ENCODE peak calls at places on chromosomes 2 and 18, in nine cellular contexts. Z is stimulated activated CD4-positive, alpha-beta T cell treated with anti-CD3 and anti-CD28 coated beads, Interleukin-15, amount 100 ng/mL, for 1 hour; W is M059J; D is H7; S is astrocyte of the spinal cord; G is posterior vena cava; K is hippocampal formation; H is HCT116; F is Right ventricle myocardium superior. B is an unnamed sample.

GRCh38 chr2:211455225-211455841 is 898.9 kb downstream of the CPS1 start:
- DNase-seq in Z (no peak), W (peak; percentile 45), D (no peak), S (peak; percentile 65), G (no peak), K (peak; percentile 46), H (peak; percentile 39), F (no peak), B (no peak)

GRCh38 chr2:62382757-62383156 is 123.2 kb downstream of the TMEM17 start:
- DNase-seq in Z (no peak), W (peak; percentile 51), D (no peak), S (no peak), G (no peak), K (no peak), H (no peak), F (no peak), B (no peak)

GRCh38 chr2:236177967-236178909 is 10.1 kb upstream of the GBX2 start:
- DNase-seq in Z (no peak), W (peak; percentile 57), D (peak; percentile 96), S (peak; percentile 53), G (peak; percentile 91), K (peak; percentile 10), H (peak; percentile 56), F (peak; percentile 76), B (no peak)

GRCh38 chr2:212237350-212238095 is 301.1 kb downstream of the ERBB4 start:
- DNase-seq in Z (no peak), W (no peak), D (no peak), S (no peak), G (peak; percentile 57), K (no peak), H (no peak), F (no peak), B (no peak)

GRCh38 chr2:234164499-234165409 is 114.3 kb downstream of the SPP2 start:
- DNase-seq in Z (peak; percentile 13), W (no peak), D (no peak), S (no peak), G (no peak), K (no peak), H (no peak), F (no peak), B (peak; percentile 40)

GRCh38 chr2:196544906-196545433 is 94.5 kb upstream of the CCDC150 start:
- DNase-seq in Z (no peak), W (peak; percentile 18), D (no peak), S (no peak), G (no peak), K (no peak), H (no peak), F (no peak), B (no peak)

GRCh38 chr2:47089083-47089464 is 66.0 kb downstream of the STPG4 start:
- DNase-seq in Z (no peak), W (peak; percentile 60), D (peak; percentile 47), S (peak; percentile 59), G (no peak), K (no peak), H (peak; percentile 39), F (no peak), B (no peak)

GRCh38 chr2:26692814-26693286 is 328 bp downstream of the KCNK3 start:
- DNase-seq in Z (no peak), W (peak; percentile 40), D (peak; percentile 85), S (peak; percentile 15), G (no peak), K (no peak), H (no peak), F (no peak), B (no peak)

GRCh38 chr2:17646096-17646554 is 105.6 kb downstream of the VSNL1 start:
- DNase-seq in Z (no peak), W (peak; percentile 70), D (peak; percentile 62), S (peak; percentile 85), G (no peak), K (no peak), H (peak; percentile 44), F (no peak), B (peak; percentile 21)

GRCh38 chr2:133854603-133855200 is 286.4 kb upstream of the NCKAP5 start:
- DNase-seq in Z (no peak), W (no peak), D (no peak), S (no peak), G (no peak), K (no peak), H (no peak), F (no peak), B (no peak)

GRCh38 chr2:156399224-156399949 is 36.8 kb upstream of the GPD2 start:
- DNase-seq in Z (no peak), W (peak; percentile 40), D (peak; percentile 32), S (peak; percentile 3), G (no peak), K (no peak), H (no peak), F (no peak), B (no peak)

GRCh38 chr2:84338069-84338468 is 121.0 kb downstream of the SUCLG1 start:
- DNase-seq in Z (no peak), W (peak; percentile 1), D (no peak), S (no peak), G (no peak), K (no peak), H (no peak), F (no peak), B (no peak)

GRCh38 chr2:31319391-31320175 is 85.6 kb downstream of the EHD3 start:
- DNase-seq in Z (no peak), W (peak; percentile 74), D (no peak), S (peak; percentile 68), G (no peak), K (no peak), H (no peak), F (peak; percentile 58), B (no peak)

GRCh38 chr2:100674671-100675070 is 111.9 kb downstream of the PDCL3 start:
- DNase-seq in Z (no peak), W (no peak), D (no peak), S (no peak), G (no peak), K (no peak), H (no peak), F (no peak), B (no peak)

GRCh38 chr2:219249203-219249980 is 3.7 kb upstream of the TUBA4B start:
- DNase-seq in Z (no peak), W (peak; percentile 92), D (no peak), S (peak; percentile 68), G (no peak), K (peak; percentile 53), H (no peak), F (peak; percentile 81), B (peak; percentile 57)

GRCh38 chr2:69561041-69561550 is 82.4 kb downstream of the AAK1 start:
- DNase-seq in Z (no peak), W (no peak), D (no peak), S (no peak), G (no peak), K (no peak), H (no peak), F (no peak), B (no peak)

GRCh38 chr18:61992923-61993322 is 100.1 kb upstream of the RNF152 start:
- DNase-seq in Z (no peak), W (peak; percentile 80), D (no peak), S (peak; percentile 77), G (no peak), K (no peak), H (no peak), F (no peak), B (no peak)

GRCh38 chr2:200174433-200175216 is 131.9 kb upstream of the SPATS2L start:
- DNase-seq in Z (no peak), W (no peak), D (no peak), S (no peak), G (no peak), K (no peak), H (no peak), F (no peak), B (no peak)

GRCh38 chr2:234932591-234933168 is 19.1 kb upstream of the SH3BP4 start:
- DNase-seq in Z (no peak), W (no peak), D (peak; percentile 72), S (no peak), G (no peak), K (no peak), H (no peak), F (no peak), B (no peak)

GRCh38 chr2:239133945-239134570 is 266.8 kb downstream of the HDAC4 start:
- DNase-seq in Z (no peak), W (no peak), D (no peak), S (no peak), G (no peak), K (no peak), H (no peak), F (peak; percentile 24), B (no peak)

GRCh38 chr2:240930631-240931318 is 24.6 kb downstream of the CROCC2 start:
- DNase-seq in Z (no peak), W (no peak), D (peak; percentile 42), S (no peak), G (no peak), K (no peak), H (no peak), F (peak; percentile 30), B (no peak)

GRCh38 chr2:218957685-218958084 is 1.8 kb upstream of the CDK5R2 start:
- DNase-seq in Z (no peak), W (no peak), D (no peak), S (no peak), G (no peak), K (no peak), H (no peak), F (no peak), B (no peak)

GRCh38 chr2:178844269-178844668 is 37.0 kb upstream of the TTN start:
- DNase-seq in Z (no peak), W (no peak), D (no peak), S (peak; percentile 65), G (no peak), K (no peak), H (no peak), F (no peak), B (no peak)

GRCh38 chr2:159960413-159960812 is 102.0 kb downstream of the PLA2R1 start:
- DNase-seq in Z (no peak), W (peak; percentile 81), D (no peak), S (peak; percentile 78), G (no peak), K (no peak), H (peak; percentile 12), F (no peak), B (no peak)

GRCh38 chr2:191486584-191487320 is 191.2 kb upstream of the NABP1 start:
- DNase-seq in Z (no peak), W (peak; percentile 99), D (no peak), S (peak; percentile 98), G (no peak), K (no peak), H (peak; percentile 84), F (no peak), B (no peak)

GRCh38 chr18:58241026-58241679 is 197.1 kb downstream of the NEDD4L start:
- DNase-seq in Z (no peak), W (no peak), D (no peak), S (no peak), G (no peak), K (no peak), H (no peak), F (no peak), B (no peak)

GRCh38 chr2:5695641-5696350 is 3.6 kb downstream of the SOX11 start:
- DNase-seq in Z (no peak), W (no peak), D (peak; percentile 83), S (peak; percentile 72), G (no peak), K (no peak), H (no peak), F (no peak), B (no peak)

GRCh38 chr18:61882296-61883004 is 10.4 kb downstream of the RNF152 start:
- DNase-seq in Z (no peak), W (peak; percentile 85), D (no peak), S (peak; percentile 9), G (no peak), K (peak; percentile 0), H (no peak), F (no peak), B (no peak)